ENCODE peak calls at places on chromosomes 13 and 19, in seven cellular contexts. X is A549, N is mesendoderm, T is GM23338, O is HepG2, J is Karpas-422, F is fibroblast of lung. V is an unnamed sample.
A peak's percentile ranks its signal among the peaks of the same experiment; 100 is the strongest.

GRCh38 chr19:2769218-2769617 is 13.9 kb downstream of the SGTA start:
- DNase-seq in F (no peak), X (no peak), O (no peak), T (no peak), J (no peak), N (no peak), V (no peak)

GRCh38 chr13:110759710-110760109 is 46.2 kb downstream of the ING1 start:
- DNase-seq in F (peak; percentile 62), O (no peak), J (no peak), T (no peak), N (no peak), X (no peak), V (no peak)

GRCh38 chr13:97471721-97472120 is 37.8 kb downstream of the RAP2A start:
- DNase-seq in X (no peak), F (peak; percentile 60), N (no peak), J (no peak), O (no peak), T (no peak), V (no peak)

GRCh38 chr13:30872685-30873443 is 33.2 kb upstream of the MEDAG start:
- DNase-seq in J (no peak), N (peak; percentile 95), T (peak; percentile 88), X (no peak), O (peak; percentile 26), F (peak; percentile 84), V (peak; percentile 81)

GRCh38 chr13:63161219-63161618 is 1745.6 kb upstream of the PCDH20 start:
- DNase-seq in N (no peak), O (no peak), F (peak; percentile 39), T (no peak), X (no peak), J (no peak), V (no peak)

GRCh38 chr13:114017028-114017630 is 43.3 kb upstream of the C13orf46 start:
- DNase-seq in J (no peak), X (no peak), T (peak; percentile 62), N (peak; percentile 47), O (no peak), F (peak; percentile 50), V (no peak)

GRCh38 chr19:53879145-53880037 is 2.6 kb upstream of the PRKCG start:
- DNase-seq in N (peak; percentile 98), F (peak; percentile 87), J (peak; percentile 34), X (peak; percentile 92), O (peak; percentile 86), T (peak; percentile 98), V (peak; percentile 96)

GRCh38 chr13:25300861-25301346 is 521 bp upstream of the NUP58 start:
- DNase-seq in O (no peak), J (no peak), N (no peak), X (no peak), T (peak; percentile 48), F (no peak), V (no peak)

GRCh38 chr13:81540777-81541176 is 1199.9 kb upstream of the SPRY2 start:
- DNase-seq in X (peak; percentile 16), F (peak; percentile 4), O (peak; percentile 1), J (peak; percentile 63), T (peak; percentile 55), N (peak; percentile 22), V (peak; percentile 45)

GRCh38 chr19:11209892-11210655 is 12.7 kb upstream of the KANK2 start:
- DNase-seq in J (no peak), N (no peak), O (no peak), T (no peak), F (no peak), X (no peak), V (no peak)
- H3K4me3 ChIP-seq in J (no peak overlapping the region), N (no peak overlapping the region), O (no peak overlapping the region), T (no peak overlapping the region), F (no peak overlapping the region), X (no peak overlapping the region), V (no peak overlapping the region)

GRCh38 chr19:12954150-12954962 is 2.7 kb downstream of the GADD45GIP1 start:
- DNase-seq in O (no peak), F (no peak), T (no peak), X (no peak), N (no peak), J (peak; percentile 48), V (no peak)
- H3K4me1 ChIP-seq in O (peaks cover 23% of the 10 kb centered on the region), F (peaks cover 17% of the 10 kb centered on the region), T (peaks cover 16% of the 10 kb centered on the region), X (peaks cover 21% of the 10 kb centered on the region), N (no peaks in the 10 kb centered on the region), J (peaks cover 39% of the 10 kb centered on the region), V (peaks cover 28% of the 10 kb centered on the region)

GRCh38 chr19:50288954-50289353 is 40.2 kb downstream of the KCNC3 start:
- DNase-seq in T (no peak), X (no peak), J (no peak), O (no peak), N (no peak), F (no peak), V (no peak)

GRCh38 chr19:50290011-50290410 is 39.2 kb downstream of the KCNC3 start:
- DNase-seq in X (no peak), F (no peak), T (peak; percentile 70), J (peak; percentile 67), N (peak; percentile 33), O (no peak), V (no peak)

GRCh38 chr19:50290775-50291174 is 38.4 kb downstream of the KCNC3 start:
- DNase-seq in O (no peak), N (no peak), F (no peak), J (no peak), X (no peak), T (no peak), V (no peak)

GRCh38 chr19:50292216-50292827 is 36.9 kb downstream of the KCNC3 start:
- DNase-seq in J (no peak), X (no peak), T (peak; percentile 85), N (peak; percentile 23), F (no peak), O (no peak), V (no peak)

GRCh38 chr19:50293263-50294004 is 35.7 kb downstream of the KCNC3 start:
- DNase-seq in J (no peak), N (no peak), T (no peak), X (no peak), F (no peak), O (no peak), V (no peak)
- H3K4me2 ChIP-seq in J (no peak overlapping the region), N (no peak overlapping the region), T (peak overlapping the region; percentile 48), X (no peak overlapping the region), F (no peak overlapping the region), O (no peak overlapping the region), V (no peak overlapping the region)

GRCh38 chr19:38684862-38685665 is 37.6 kb downstream of the ACTN4 start:
- DNase-seq in X (no peak), F (no peak), O (no peak), J (no peak), T (no peak), N (no peak), V (no peak)

GRCh38 chr19:38683393-38684077 is 36.1 kb downstream of the ACTN4 start:
- DNase-seq in T (peak; percentile 95), X (peak; percentile 100), J (no peak), O (peak; percentile 96), F (peak; percentile 77), N (peak; percentile 98), V (peak; percentile 93)

GRCh38 chr19:38682195-38682867 is 34.9 kb downstream of the ACTN4 start:
- DNase-seq in F (no peak), J (no peak), T (no peak), N (no peak), X (no peak), O (no peak), V (no peak)

GRCh38 chr19:38684078-38684861 is 36.8 kb downstream of the ACTN4 start:
- DNase-seq in N (peak; percentile 45), X (peak; percentile 100), F (peak; percentile 95), J (no peak), T (no peak), O (no peak), V (peak; percentile 90)

DNA sequence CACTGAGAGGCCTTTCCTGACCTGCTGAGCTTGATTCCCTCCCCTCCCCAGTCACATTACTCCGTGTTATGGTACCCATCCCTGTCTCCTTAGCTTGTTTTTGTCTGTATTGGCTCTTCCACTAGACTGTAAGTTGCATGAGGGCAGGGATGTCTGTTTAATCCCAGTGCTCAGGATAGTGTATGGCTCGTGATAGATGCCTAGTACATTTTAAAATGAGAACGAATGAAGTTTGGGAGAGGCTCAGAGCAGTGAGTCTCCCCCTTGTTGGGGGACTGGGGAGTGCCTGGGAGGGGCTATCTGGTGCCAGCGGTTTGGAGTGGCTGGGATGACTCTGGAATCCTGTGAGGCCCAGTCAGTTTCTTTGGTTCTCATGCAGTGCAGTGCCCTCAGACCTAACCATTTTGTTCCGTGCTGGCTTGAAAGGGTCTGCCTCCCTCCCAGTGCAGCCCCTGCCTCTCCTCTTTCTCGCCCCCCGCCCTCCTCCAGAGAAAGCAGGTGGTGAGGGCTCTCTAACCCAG is 35.5 kb downstream of the ACTN4 start:
- DNase-seq in X (no peak), T (no peak), O (no peak), J (no peak), F (no peak), N (no peak), V (no peak)
- H3K4me3 ChIP-seq in X (peak overlapping the region; percentile 6), T (peak overlapping the region; percentile 1), O (peak overlapping the region; percentile 27), J (no peak overlapping the region), F (no peak overlapping the region), N (no peak overlapping the region), V (no peak overlapping the region)

GRCh38 chr19:49932041-49932451 is 2.7 kb upstream of the NUP62 start:
- DNase-seq in O (no peak), J (no peak), F (no peak), X (no peak), T (no peak), N (no peak), V (no peak)
- H3K4me1 ChIP-seq in O (peaks cover 20% of the 10 kb centered on the region), J (peaks cover 34% of the 10 kb centered on the region), F (peaks cover 9% of the 10 kb centered on the region), X (peaks cover 14% of the 10 kb centered on the region), T (peaks cover 10% of the 10 kb centered on the region), N (peaks cover 7% of the 10 kb centered on the region), V (peaks cover 8% of the 10 kb centered on the region)

GRCh38 chr19:10292789-10293636 is 3.3 kb downstream of the ICAM5 start:
- DNase-seq in O (no peak), X (no peak), N (peak; percentile 44), F (no peak), J (no peak), T (peak; percentile 65), V (no peak)

GRCh38 chr19:10295847-10296591 is 6.3 kb downstream of the ICAM5 start:
- DNase-seq in J (no peak), T (peak; percentile 75), N (peak; percentile 37), X (no peak), O (no peak), F (no peak), V (no peak)

GRCh38 chr19:10294368-10294697 is 4.6 kb downstream of the ICAM5 start:
- DNase-seq in T (peak; percentile 56), N (peak; percentile 40), X (no peak), F (no peak), O (no peak), J (no peak), V (no peak)

GRCh38 chr19:10293637-10294367 is 4.0 kb downstream of the ICAM5 start:
- DNase-seq in F (no peak), N (no peak), T (peak; percentile 41), O (no peak), X (no peak), J (no peak), V (no peak)

GRCh38 chr19:10295305-10295846 is 5.6 kb downstream of the ICAM5 start:
- DNase-seq in T (peak; percentile 78), F (no peak), N (peak; percentile 40), O (no peak), X (peak; percentile 61), J (peak; percentile 72), V (no peak)
- H3K4me2 ChIP-seq in T (peak overlapping the region; percentile 92), F (peak overlapping the region; percentile 23), N (peak overlapping the region; percentile 68), O (peak overlapping the region; percentile 74), X (peak overlapping the region; percentile 77), J (peak overlapping the region; percentile 44), V (peak overlapping the region; percentile 73)

GRCh38 chr13:27448308-27448707 is 2.1 kb downstream of the MTIF3 start:
- DNase-seq in T (no peak), F (no peak), X (no peak), O (no peak), J (no peak), N (no peak), V (no peak)
- H3K4me3 ChIP-seq in T (no peak overlapping the region), F (no peak overlapping the region), X (no peak overlapping the region), O (no peak overlapping the region), J (peak overlapping the region; percentile 73), N (no peak overlapping the region), V (no peak overlapping the region)